ENCODE peak calls at places on chromosomes 3 and 15, in six cellular contexts. One of them, this sample, is unnamed.

GRCh38 chr15:32886441-32886840 is 168.6 kb downstream of the GREM1 start:
- DNase-seq in NCI-H510A treated with DMSO at 0.1 percent for 48 hours: no peak
- DNase-seq in caudate nucleus: no peak
- DNase-seq in mesothelial cell of epicardium: no peak
- DNase-seq in anterior cingulate cortex: no peak
- DNase-seq in sigmoid colon: no peak
- DNase-seq in this sample: no peak

GRCh38 chr3:110420158-110420641 is 651.4 kb upstream of the NECTIN3 start:
- DNase-seq in NCI-H510A treated with DMSO at 0.1 percent for 48 hours: no peak
- DNase-seq in caudate nucleus: no peak
- DNase-seq in mesothelial cell of epicardium: no peak
- DNase-seq in anterior cingulate cortex: no peak
- DNase-seq in sigmoid colon: no peak
- DNase-seq in this sample: no peak

GRCh38 chr15:71115567-71116351 is 488 bp downstream of the THSD4 start:
- DNase-seq in NCI-H510A treated with DMSO at 0.1 percent for 48 hours: peak
- DNase-seq in caudate nucleus: no peak
- DNase-seq in mesothelial cell of epicardium: peak
- DNase-seq in anterior cingulate cortex: no peak
- DNase-seq in sigmoid colon: no peak
- DNase-seq in this sample: no peak

GRCh38 chr15:101481917-101482525 is 7.5 kb downstream of the PCSK6 start:
- DNase-seq in NCI-H510A treated with DMSO at 0.1 percent for 48 hours: no peak
- DNase-seq in caudate nucleus: no peak
- DNase-seq in mesothelial cell of epicardium: no peak
- DNase-seq in anterior cingulate cortex: no peak
- DNase-seq in sigmoid colon: no peak
- DNase-seq in this sample: no peak

GRCh38 chr3:1442271-1442670 is 349.4 kb downstream of the CNTN6 start:
- DNase-seq in NCI-H510A treated with DMSO at 0.1 percent for 48 hours: no peak
- DNase-seq in caudate nucleus: no peak
- DNase-seq in mesothelial cell of epicardium: no peak
- DNase-seq in anterior cingulate cortex: no peak
- DNase-seq in sigmoid colon: no peak
- DNase-seq in this sample: no peak

GRCh38 chr3:85652322-85652721 is 693.5 kb downstream of the CADM2 start:
- DNase-seq in NCI-H510A treated with DMSO at 0.1 percent for 48 hours: no peak
- DNase-seq in caudate nucleus: no peak
- DNase-seq in mesothelial cell of epicardium: no peak
- DNase-seq in anterior cingulate cortex: no peak
- DNase-seq in sigmoid colon: no peak
- DNase-seq in this sample: no peak

GRCh38 chr15:25545889-25546288 is 107.1 kb upstream of the UBE3A start:
- DNase-seq in NCI-H510A treated with DMSO at 0.1 percent for 48 hours: no peak
- DNase-seq in caudate nucleus: no peak
- DNase-seq in mesothelial cell of epicardium: no peak
- DNase-seq in anterior cingulate cortex: no peak
- DNase-seq in sigmoid colon: no peak
- DNase-seq in this sample: no peak

GRCh38 chr15:78000089-78000926 is 77.2 kb downstream of the TBC1D2B start:
- DNase-seq in NCI-H510A treated with DMSO at 0.1 percent for 48 hours: no peak
- DNase-seq in caudate nucleus: no peak
- DNase-seq in mesothelial cell of epicardium: peak
- DNase-seq in anterior cingulate cortex: peak
- DNase-seq in sigmoid colon: peak
- DNase-seq in this sample: no peak

GRCh38 chr3:112121577-112122547 is 11.2 kb downstream of the GCSAM start:
- DNase-seq in NCI-H510A treated with DMSO at 0.1 percent for 48 hours: no peak
- DNase-seq in caudate nucleus: no peak
- DNase-seq in mesothelial cell of epicardium: no peak
- DNase-seq in anterior cingulate cortex: no peak
- DNase-seq in sigmoid colon: no peak
- DNase-seq in this sample: no peak

GRCh38 chr3:185361920-185362319 is 1.0 kb upstream of the MAP3K13 start:
- DNase-seq in NCI-H510A treated with DMSO at 0.1 percent for 48 hours: no peak
- DNase-seq in caudate nucleus: no peak
- DNase-seq in mesothelial cell of epicardium: no peak
- DNase-seq in anterior cingulate cortex: no peak
- DNase-seq in sigmoid colon: no peak
- DNase-seq in this sample: no peak

GRCh38 chr15:82118040-82118439 is 72.2 kb upstream of the MEX3B start:
- DNase-seq in NCI-H510A treated with DMSO at 0.1 percent for 48 hours: no peak
- DNase-seq in caudate nucleus: no peak
- DNase-seq in mesothelial cell of epicardium: no peak
- DNase-seq in anterior cingulate cortex: no peak
- DNase-seq in sigmoid colon: no peak
- DNase-seq in this sample: no peak

GRCh38 chr3:71048948-71049347 is 534.6 kb downstream of the FOXP1 start:
- DNase-seq in NCI-H510A treated with DMSO at 0.1 percent for 48 hours: no peak
- DNase-seq in caudate nucleus: no peak
- DNase-seq in mesothelial cell of epicardium: no peak
- DNase-seq in anterior cingulate cortex: no peak
- DNase-seq in sigmoid colon: no peak
- DNase-seq in this sample: no peak

GRCh38 chr3:11005686-11006256 is 13.2 kb downstream of the SLC6A1 start:
- DNase-seq in NCI-H510A treated with DMSO at 0.1 percent for 48 hours: no peak
- DNase-seq in caudate nucleus: no peak
- DNase-seq in mesothelial cell of epicardium: no peak
- DNase-seq in anterior cingulate cortex: no peak
- DNase-seq in sigmoid colon: no peak
- DNase-seq in this sample: no peak

GRCh38 chr15:64653757-64654156 is 121.6 kb downstream of the RBPMS2 start:
- DNase-seq in NCI-H510A treated with DMSO at 0.1 percent for 48 hours: no peak
- DNase-seq in caudate nucleus: no peak
- DNase-seq in mesothelial cell of epicardium: no peak
- DNase-seq in anterior cingulate cortex: no peak
- DNase-seq in sigmoid colon: no peak
- DNase-seq in this sample: no peak

GRCh38 chr15:90895571-90896117 is 7.5 kb upstream of the MAN2A2 start:
- DNase-seq in NCI-H510A treated with DMSO at 0.1 percent for 48 hours: peak
- DNase-seq in caudate nucleus: peak
- DNase-seq in mesothelial cell of epicardium: no peak
- DNase-seq in anterior cingulate cortex: peak
- DNase-seq in sigmoid colon: no peak
- DNase-seq in this sample: no peak

GRCh38 chr3:188286087-188286513 is 132.1 kb downstream of the LPP start:
- DNase-seq in NCI-H510A treated with DMSO at 0.1 percent for 48 hours: no peak
- DNase-seq in caudate nucleus: no peak
- DNase-seq in mesothelial cell of epicardium: no peak
- DNase-seq in anterior cingulate cortex: no peak
- DNase-seq in sigmoid colon: peak
- DNase-seq in this sample: peak

GRCh38 chr3:172542999-172543398 is 19.8 kb upstream of the TNFSF10 start:
- DNase-seq in NCI-H510A treated with DMSO at 0.1 percent for 48 hours: no peak
- DNase-seq in caudate nucleus: no peak
- DNase-seq in mesothelial cell of epicardium: no peak
- DNase-seq in anterior cingulate cortex: no peak
- DNase-seq in sigmoid colon: no peak
- DNase-seq in this sample: no peak

GRCh38 chr3:148903022-148903442 is 37.9 kb downstream of the CPA3 start:
- DNase-seq in NCI-H510A treated with DMSO at 0.1 percent for 48 hours: no peak
- DNase-seq in caudate nucleus: no peak
- DNase-seq in mesothelial cell of epicardium: no peak
- DNase-seq in anterior cingulate cortex: no peak
- DNase-seq in sigmoid colon: no peak
- DNase-seq in this sample: no peak

GRCh38 chr15:93253656-93254055 is 164.6 kb upstream of the RGMA start:
- DNase-seq in NCI-H510A treated with DMSO at 0.1 percent for 48 hours: no peak
- DNase-seq in caudate nucleus: no peak
- DNase-seq in mesothelial cell of epicardium: no peak
- DNase-seq in anterior cingulate cortex: no peak
- DNase-seq in sigmoid colon: no peak
- DNase-seq in this sample: no peak

GRCh38 chr3:13544293-13544831 is 4.6 kb upstream of the FBLN2 start:
- DNase-seq in NCI-H510A treated with DMSO at 0.1 percent for 48 hours: no peak
- DNase-seq in caudate nucleus: no peak
- DNase-seq in mesothelial cell of epicardium: no peak
- DNase-seq in anterior cingulate cortex: no peak
- DNase-seq in sigmoid colon: no peak
- DNase-seq in this sample: no peak

GRCh38 chr3:53267766-53268165 is 11.9 kb upstream of the TKT start:
- DNase-seq in NCI-H510A treated with DMSO at 0.1 percent for 48 hours: no peak
- DNase-seq in caudate nucleus: no peak
- DNase-seq in mesothelial cell of epicardium: no peak
- DNase-seq in anterior cingulate cortex: no peak
- DNase-seq in sigmoid colon: no peak
- DNase-seq in this sample: no peak

GRCh38 chr15:96331141-96331941 is 841 bp downstream of the NR2F2 start:
- DNase-seq in NCI-H510A treated with DMSO at 0.1 percent for 48 hours: no peak
- DNase-seq in caudate nucleus: no peak
- DNase-seq in mesothelial cell of epicardium: no peak
- DNase-seq in anterior cingulate cortex: no peak
- DNase-seq in sigmoid colon: peak
- DNase-seq in this sample: no peak

GRCh38 chr3:157174265-157174615 is 14.3 kb upstream of the CCNL1 start:
- DNase-seq in NCI-H510A treated with DMSO at 0.1 percent for 48 hours: peak
- DNase-seq in caudate nucleus: no peak
- DNase-seq in mesothelial cell of epicardium: no peak
- DNase-seq in anterior cingulate cortex: no peak
- DNase-seq in sigmoid colon: peak
- DNase-seq in this sample: no peak

GRCh38 chr3:105907790-105908189 is 39.0 kb upstream of the CBLB start:
- DNase-seq in NCI-H510A treated with DMSO at 0.1 percent for 48 hours: no peak
- DNase-seq in caudate nucleus: no peak
- DNase-seq in mesothelial cell of epicardium: no peak
- DNase-seq in anterior cingulate cortex: no peak
- DNase-seq in sigmoid colon: no peak
- DNase-seq in this sample: no peak

GRCh38 chr15:68584704-68585573 is 6.1 kb downstream of the CORO2B start:
- DNase-seq in NCI-H510A treated with DMSO at 0.1 percent for 48 hours: no peak
- DNase-seq in caudate nucleus: no peak
- DNase-seq in mesothelial cell of epicardium: no peak
- DNase-seq in anterior cingulate cortex: no peak
- DNase-seq in sigmoid colon: no peak
- DNase-seq in this sample: no peak

GRCh38 chr3:42662037-42662812 is 8.7 kb downstream of the ZBTB47 start:
- DNase-seq in NCI-H510A treated with DMSO at 0.1 percent for 48 hours: no peak
- DNase-seq in caudate nucleus: no peak
- DNase-seq in mesothelial cell of epicardium: no peak
- DNase-seq in anterior cingulate cortex: no peak
- DNase-seq in sigmoid colon: peak
- DNase-seq in this sample: no peak

GRCh38 chr3:118587847-118588246 is 446.8 kb downstream of the IGSF11 start:
- DNase-seq in NCI-H510A treated with DMSO at 0.1 percent for 48 hours: no peak
- DNase-seq in caudate nucleus: no peak
- DNase-seq in mesothelial cell of epicardium: no peak
- DNase-seq in anterior cingulate cortex: no peak
- DNase-seq in sigmoid colon: no peak
- DNase-seq in this sample: no peak

GRCh38 chr15:75307778-75308390 is 25.2 kb downstream of the GOLGA6D start:
- DNase-seq in NCI-H510A treated with DMSO at 0.1 percent for 48 hours: peak
- DNase-seq in caudate nucleus: no peak
- DNase-seq in mesothelial cell of epicardium: no peak
- DNase-seq in anterior cingulate cortex: no peak
- DNase-seq in sigmoid colon: peak
- DNase-seq in this sample: no peak

GRCh38 chr3:159620873-159621272 is 367.8 kb upstream of the IL12A start:
- DNase-seq in NCI-H510A treated with DMSO at 0.1 percent for 48 hours: no peak
- DNase-seq in caudate nucleus: no peak
- DNase-seq in mesothelial cell of epicardium: no peak
- DNase-seq in anterior cingulate cortex: no peak
- DNase-seq in sigmoid colon: no peak
- DNase-seq in this sample: no peak

GRCh38 chr15:80141916-80142598 is 10.7 kb upstream of the FAH start:
- DNase-seq in NCI-H510A treated with DMSO at 0.1 percent for 48 hours: no peak
- DNase-seq in caudate nucleus: no peak
- DNase-seq in mesothelial cell of epicardium: no peak
- DNase-seq in anterior cingulate cortex: no peak
- DNase-seq in sigmoid colon: no peak
- DNase-seq in this sample: no peak

GRCh38 chr3:54443572-54444161 is 321.3 kb downstream of the CACNA2D3 start:
- DNase-seq in NCI-H510A treated with DMSO at 0.1 percent for 48 hours: no peak
- DNase-seq in caudate nucleus: no peak
- DNase-seq in mesothelial cell of epicardium: no peak
- DNase-seq in anterior cingulate cortex: no peak
- DNase-seq in sigmoid colon: no peak
- DNase-seq in this sample: no peak

GRCh38 chr15:44427756-44428724 is 611 bp downstream of the CTDSPL2 start:
- DNase-seq in NCI-H510A treated with DMSO at 0.1 percent for 48 hours: peak
- DNase-seq in caudate nucleus: no peak
- DNase-seq in mesothelial cell of epicardium: no peak
- DNase-seq in anterior cingulate cortex: no peak
- DNase-seq in sigmoid colon: no peak
- DNase-seq in this sample: no peak

GRCh38 chr3:22117751-22118346 is 366.8 kb upstream of the ZNF385D start:
- DNase-seq in NCI-H510A treated with DMSO at 0.1 percent for 48 hours: peak
- DNase-seq in caudate nucleus: peak
- DNase-seq in mesothelial cell of epicardium: no peak
- DNase-seq in anterior cingulate cortex: no peak
- DNase-seq in sigmoid colon: no peak
- DNase-seq in this sample: no peak

GRCh38 chr15:45307230-45307924 is 55.3 kb downstream of the SLC28A2 start:
- DNase-seq in NCI-H510A treated with DMSO at 0.1 percent for 48 hours: peak
- DNase-seq in caudate nucleus: peak
- DNase-seq in mesothelial cell of epicardium: no peak
- DNase-seq in anterior cingulate cortex: no peak
- DNase-seq in sigmoid colon: no peak
- DNase-seq in this sample: no peak

GRCh38 chr3:168260859-168261258 is 165.1 kb upstream of the GOLIM4 start:
- DNase-seq in NCI-H510A treated with DMSO at 0.1 percent for 48 hours: no peak
- DNase-seq in caudate nucleus: no peak
- DNase-seq in mesothelial cell of epicardium: no peak
- DNase-seq in anterior cingulate cortex: no peak
- DNase-seq in sigmoid colon: no peak
- DNase-seq in this sample: no peak

GRCh38 chr3:183435701-183436100 is 7.3 kb upstream of the MCF2L2 start:
- DNase-seq in NCI-H510A treated with DMSO at 0.1 percent for 48 hours: no peak
- DNase-seq in caudate nucleus: no peak
- DNase-seq in mesothelial cell of epicardium: no peak
- DNase-seq in anterior cingulate cortex: no peak
- DNase-seq in sigmoid colon: no peak
- DNase-seq in this sample: no peak